ENCODE peak calls at places on chromosome 5, in four cellular contexts. E is mesendoderm, W is H9, Q is H1. U is an unnamed sample.

GRCh38 chr5:172503925-172504730 is 49.8 kb upstream of the SH3PXD2B start:
- DNase-seq in E (no peak), W (peak), Q (peak), U (no peak)

GRCh38 chr5:14263700-14264099 is 120.6 kb downstream of the TRIO start:
- DNase-seq in E (no peak), W (no peak), Q (no peak), U (no peak)

GRCh38 chr5:78221964-78222451 is 72.5 kb downstream of the AP3B1 start:
- DNase-seq in E (peak), W (peak), Q (no peak), U (peak)

GRCh38 chr5:103347729-103348128 is 89.2 kb downstream of the MACIR start:
- DNase-seq in E (peak), W (no peak), Q (no peak), U (no peak)

GRCh38 chr5:35185518-35185917 is 44.8 kb downstream of the PRLR start:
- DNase-seq in E (no peak), W (no peak), Q (no peak), U (no peak)

GRCh38 chr5:136656811-136657210 is 291.5 kb upstream of the TRPC7 start:
- DNase-seq in E (no peak), W (no peak), Q (no peak), U (peak)

GRCh38 chr5:99378443-99378842 is 449.6 kb upstream of the CHD1 start:
- DNase-seq in E (peak), W (no peak), Q (no peak), U (no peak)

GRCh38 chr5:29170609-29171008 is 2022.9 kb upstream of the CDH6 start:
- DNase-seq in E (no peak), W (no peak), Q (no peak), U (no peak)

GRCh38 chr5:126640867-126641266 is 40.1 kb downstream of the PHAX start:
- DNase-seq in E (no peak), W (no peak), Q (no peak), U (no peak)

GRCh38 chr5:126633552-126633951 is 32.8 kb downstream of the PHAX start:
- DNase-seq in E (no peak), W (no peak), Q (no peak), U (no peak)

GRCh38 chr5:126641387-126641786 is 40.6 kb downstream of the PHAX start:
- DNase-seq in E (no peak), W (no peak), Q (no peak), U (no peak)

GRCh38 chr5:126631920-126632319 is 31.2 kb downstream of the PHAX start:
- DNase-seq in E (no peak), W (no peak), Q (no peak), U (no peak)

GRCh38 chr5:126635585-126635984 is 34.8 kb downstream of the PHAX start:
- DNase-seq in E (no peak), W (no peak), Q (no peak), U (no peak)
- H4K5ac ChIP-seq in E (no peak), W (no peak), Q (no peak), U (no peak)

DNA sequence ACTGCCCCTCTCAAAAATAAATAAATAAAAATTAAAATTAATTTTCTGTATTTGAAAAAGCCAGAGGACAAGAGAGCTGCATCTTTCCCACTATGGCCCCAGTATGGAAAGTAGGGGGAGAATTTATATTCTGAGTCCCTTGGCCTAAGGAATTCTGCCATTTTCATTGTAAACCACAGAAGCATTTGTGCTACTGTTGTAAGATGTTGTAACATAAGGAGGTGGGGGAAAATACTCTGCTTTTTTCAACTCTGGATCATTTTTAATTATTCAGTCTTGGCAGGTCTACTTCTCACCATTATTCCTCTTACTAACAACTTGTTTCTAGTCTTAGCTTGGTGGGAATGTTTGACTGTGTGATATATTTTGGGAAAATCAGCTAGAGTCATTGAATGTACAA is 52.3 kb upstream of the APC start:
- DNase-seq in E (no peak), W (no peak), Q (no peak), U (no peak)
- H4K5ac ChIP-seq in E (no peak), W (no peak), Q (no peak), U (no peak)

GRCh38 chr5:87951661-87952060 is 317.0 kb downstream of the TMEM161B start:
- DNase-seq in E (no peak), W (no peak), Q (no peak), U (no peak)
- H4K5ac ChIP-seq in E (no peak), W (no peak), Q (no peak), U (no peak)

DNA sequence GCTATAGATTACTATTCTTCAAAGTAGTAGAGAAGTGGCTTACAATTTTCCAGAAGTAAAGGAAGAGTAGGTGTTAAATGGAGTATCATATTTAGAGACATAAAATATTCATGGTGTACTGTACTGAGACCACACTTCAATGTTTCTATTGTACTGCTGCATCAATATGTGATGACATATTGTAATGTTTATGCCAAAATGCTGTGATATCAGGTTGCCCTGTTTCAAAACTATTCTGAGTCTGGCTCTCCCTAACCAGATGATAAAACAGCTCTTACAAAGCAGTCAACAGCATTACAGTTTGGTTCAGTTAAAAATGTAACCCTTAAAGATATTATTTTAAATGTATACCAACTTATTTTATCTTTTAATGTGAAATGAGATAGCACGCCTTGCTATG is 30.8 kb upstream of the ACOT12 start:
- DNase-seq in E (no peak), W (no peak), Q (no peak), U (peak)
- H4K5ac ChIP-seq in E (no peak), W (no peak), Q (no peak), U (no peak)

DNA sequence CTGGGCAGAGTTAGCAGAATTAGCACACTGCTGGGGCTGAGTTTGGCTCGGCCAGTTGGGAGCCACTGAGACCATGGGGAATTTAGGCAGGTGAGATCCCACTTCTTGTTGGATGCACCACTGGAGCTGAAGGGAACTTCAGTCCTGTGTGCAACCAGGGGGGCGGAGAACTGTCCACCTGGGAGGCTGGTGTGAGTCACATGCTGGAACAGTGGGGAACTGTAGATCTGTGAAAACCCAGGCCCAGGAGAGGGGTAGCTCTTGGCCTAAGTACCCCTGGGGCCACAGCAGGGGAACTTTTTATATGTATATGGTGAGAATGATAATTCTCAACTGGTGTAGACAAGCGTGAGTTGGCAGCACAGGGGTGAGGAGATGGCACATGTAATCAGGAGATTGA is 237.5 kb upstream of the KIF2A start:
- DNase-seq in E (no peak), W (no peak), Q (no peak), U (no peak)
- H4K5ac ChIP-seq in E (no peak), W (no peak), Q (no peak), U (no peak)

DNA sequence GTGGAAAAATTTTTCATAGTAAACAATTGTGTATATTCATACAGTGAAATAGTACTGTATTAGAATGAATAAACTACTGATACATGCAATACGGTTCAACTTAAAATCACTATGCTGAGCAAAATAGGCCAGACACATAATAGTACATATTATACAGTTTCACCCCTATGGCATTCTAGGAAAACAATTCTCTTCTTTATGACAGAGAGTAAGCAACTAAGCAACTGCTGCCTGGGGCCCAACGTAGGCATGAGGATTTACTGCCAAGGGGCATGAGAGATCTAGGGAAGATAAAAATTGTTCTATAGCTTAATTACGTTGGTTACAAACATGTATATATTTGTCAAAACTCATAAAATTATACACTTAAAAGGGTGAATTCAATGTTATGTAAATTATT is 180.2 kb downstream of the DRD1 start:
- DNase-seq in E (no peak), W (no peak), Q (no peak), U (no peak)
- H4K5ac ChIP-seq in E (no peak), W (no peak), Q (no peak), U (no peak)

U was measured in IMR-90.